ENCODE peak calls at places on chromosomes 5 and 9, in six cellular contexts. X is mammary epithelial cell; P is CD8-positive, alpha-beta T cell; L is activated CD4-positive, CD25-positive, alpha-beta regulatory T cell; Q is AML-193; D is activated CD4-positive, alpha-beta T cell treated with anti-CD3 and anti-CD28 coated beads, Interleukin-2, amount 50 U/mL, for 4 hours. V is an unnamed sample.
A peak's percentile ranks its signal among the peaks of the same experiment; 100 is the strongest.

GRCh38 chr9:16126042-16126441 is 573.2 kb downstream of the CCDC171 start:
- DNase-seq in X (no peak), P (no peak), L (no peak), Q (no peak), D (no peak), V (no peak)

GRCh38 chr9:114123031-114123977 is 24.2 kb upstream of the KIF12 start:
- DNase-seq in X (no peak), P (no peak), L (no peak), Q (no peak), D (no peak), V (no peak)

GRCh38 chr5:33457817-33458216 is 17.1 kb downstream of the TARS1 start:
- DNase-seq in X (no peak), P (no peak), L (no peak), Q (no peak), D (no peak), V (no peak)

GRCh38 chr9:88230612-88231011 is 92.3 kb upstream of the SPATA31C2 start:
- DNase-seq in X (peak; percentile 26), P (no peak), L (no peak), Q (no peak), D (no peak), V (no peak)

GRCh38 chr5:59813761-59814562 is 79.6 kb downstream of the PDE4D start:
- DNase-seq in X (peak; percentile 56), P (no peak), L (no peak), Q (peak; percentile 63), D (no peak), V (peak; percentile 32)

GRCh38 chr5:95620030-95620869 is at the start of gene GPR150:
- DNase-seq in X (peak; percentile 32), P (peak; percentile 32), L (peak; percentile 30), Q (peak; percentile 44), D (peak; percentile 37), V (peak; percentile 43)

GRCh38 chr5:31824886-31825774 is 186.2 kb downstream of the PDZD2 start:
- DNase-seq in X (peak; percentile 61), P (no peak), L (no peak), Q (peak; percentile 39), D (peak; percentile 15), V (no peak)

GRCh38 chr5:141821430-141821925 is 56.7 kb downstream of the PCDH1 start:
- DNase-seq in X (peak; percentile 75), P (no peak), L (no peak), Q (no peak), D (no peak), V (no peak)

GRCh38 chr5:147935032-147935431 is 28.7 kb upstream of the C5orf46 start:
- DNase-seq in X (peak; percentile 69), P (no peak), L (no peak), Q (peak; percentile 50), D (no peak), V (no peak)

GRCh38 chr5:88251048-88251711 is 17.5 kb downstream of the TMEM161B start:
- DNase-seq in X (peak; percentile 21), P (no peak), L (no peak), Q (no peak), D (peak; percentile 2), V (no peak)

GRCh38 chr5:73822276-73822988 is 196.4 kb downstream of the ARHGEF28 start:
- DNase-seq in X (no peak), P (no peak), L (no peak), Q (no peak), D (no peak), V (no peak)

GRCh38 chr5:50990296-50990924 is 324.0 kb downstream of the PARP8 start:
- DNase-seq in X (no peak), P (no peak), L (no peak), Q (no peak), D (no peak), V (no peak)

V was measured in memory B cell.